ENCODE peak calls at places on chromosome 15, in seven cellular contexts. M is mesendoderm; L is GM23338; U is neural progenitor cell; R is mammary epithelial cell; O is tibial artery; V is CD8-positive, alpha-beta memory T cell. W is an unnamed sample.

GRCh38 chr15:70064441-70064840 is 33.3 kb downstream of the TLE3 start:
- DNase-seq in M (no peak), O (no peak), R (no peak), V (no peak), U (no peak), L (no peak), W (no peak)

GRCh38 chr15:33985287-33985686 is 17.0 kb downstream of the CHRM5 start:
- DNase-seq in M (peak; percentile 94), O (no peak), V (no peak), L (peak; percentile 56), U (peak; percentile 47), R (peak; percentile 63), W (no peak)

GRCh38 chr15:98428253-98428989 is 219.9 kb upstream of the IGF1R start:
- DNase-seq in O (peak; percentile 72), M (peak; percentile 62), L (peak; percentile 81), V (peak; percentile 3), U (peak; percentile 87), R (peak; percentile 74), W (no peak)

GRCh38 chr15:70058642-70059360 is 38.9 kb downstream of the TLE3 start:
- DNase-seq in M (no peak), L (no peak), O (peak; percentile 15), U (no peak), V (no peak), R (no peak), W (no peak)

GRCh38 chr15:70348581-70349344 is 251.0 kb upstream of the TLE3 start:
- DNase-seq in V (no peak), O (peak; percentile 57), M (no peak), R (peak; percentile 75), L (no peak), U (no peak), W (no peak)

GRCh38 chr15:23695282-23695681 is 8.2 kb upstream of the NDN start:
- DNase-seq in M (no peak), V (no peak), O (no peak), L (no peak), R (no peak), U (no peak), W (no peak)

GRCh38 chr15:90807687-90808086 is 60.7 kb upstream of the FURIN start:
- DNase-seq in L (no peak), R (no peak), V (no peak), M (no peak), U (no peak), O (no peak), W (no peak)

GRCh38 chr15:77002954-77003912 is 8.3 kb downstream of the PSTPIP1 start:
- DNase-seq in R (no peak), V (peak; percentile 80), L (no peak), M (no peak), U (no peak), O (peak; percentile 77), W (no peak)

GRCh38 chr15:20294651-20295237 is 246.9 kb downstream of the GOLGA6L6 start:
- DNase-seq in U (no peak), L (no peak), R (no peak), O (no peak), V (no peak), M (no peak), W (no peak)

GRCh38 chr15:55633731-55634130 is 45.6 kb upstream of the PYGO1 start:
- DNase-seq in U (no peak), R (no peak), V (no peak), O (no peak), L (no peak), M (no peak), W (no peak)

GRCh38 chr15:93028632-93029612 is 60.1 kb downstream of the RGMA start:
- DNase-seq in L (no peak), M (no peak), O (peak; percentile 93), U (no peak), V (no peak), R (peak; percentile 90), W (no peak)

GRCh38 chr15:38192496-38192895 is 60.1 kb upstream of the SPRED1 start:
- DNase-seq in V (no peak), M (no peak), O (no peak), L (no peak), R (no peak), U (no peak), W (no peak)

GRCh38 chr15:83288381-83288801 is 3.9 kb upstream of the BNC1 start:
- DNase-seq in M (peak; percentile 64), V (no peak), U (no peak), O (no peak), R (peak; percentile 92), L (peak; percentile 41), W (no peak)

GRCh38 chr15:70507772-70508351 is 255.5 kb downstream of the UACA start:
- DNase-seq in L (no peak), R (peak; percentile 28), U (no peak), V (no peak), O (no peak), M (no peak), W (no peak)

GRCh38 chr15:71191296-71191695 is 76.0 kb downstream of the THSD4 start:
- DNase-seq in U (no peak), V (no peak), L (no peak), R (no peak), O (no peak), M (no peak), W (no peak)

GRCh38 chr15:92884459-92884812 is 15.7 kb upstream of the CHD2 start:
- DNase-seq in V (no peak), R (no peak), O (no peak), M (no peak), L (no peak), U (no peak), W (no peak)

GRCh38 chr15:69593981-69594966 is 141.7 kb downstream of the RPLP1 start:
- DNase-seq in M (no peak), R (peak; percentile 50), O (peak; percentile 68), L (no peak), V (no peak), U (no peak), W (no peak)

GRCh38 chr15:95291878-95292472 is 1038.5 kb upstream of the NR2F2 start:
- DNase-seq in O (no peak), U (peak; percentile 58), L (peak; percentile 79), M (peak; percentile 63), V (no peak), R (peak; percentile 27), W (no peak)

DNA sequence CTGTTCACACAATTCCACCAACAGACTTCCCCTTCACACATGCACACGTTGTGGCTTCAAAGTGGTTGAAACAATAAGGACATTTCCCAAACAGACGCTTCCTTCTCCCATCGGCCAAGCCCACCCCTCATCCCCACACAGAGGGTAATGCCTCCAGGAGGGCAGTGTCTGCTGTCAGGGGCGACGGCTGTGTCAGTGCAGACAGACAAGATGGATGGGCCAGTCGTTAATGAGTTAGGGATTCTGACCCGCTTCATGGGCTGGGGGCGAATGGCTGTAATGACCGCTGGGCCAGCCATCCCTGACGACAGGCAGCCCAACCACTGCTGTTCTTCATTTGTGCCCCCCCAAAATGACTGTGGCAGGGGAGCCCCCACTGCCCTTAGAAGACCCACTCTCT is 20.2 kb upstream of the SKIC8 start:
- DNase-seq in L (no peak), M (no peak), V (no peak), O (no peak), R (no peak), U (no peak), W (no peak)
- H3K4me1 ChIP-seq in L (peaks cover 36% of the 10 kb centered on the region), M (peaks cover 16% of the 10 kb centered on the region), V (no peaks in the 10 kb centered on the region), O (no peaks in the 10 kb centered on the region), R (no peaks in the 10 kb centered on the region), U (peaks cover 53% of the 10 kb centered on the region), W (peaks cover 12% of the 10 kb centered on the region)

GRCh38 chr15:89785064-89785770 is 9.1 kb downstream of the MESP2 start:
- DNase-seq in L (no peak), M (no peak), U (no peak), V (no peak), O (no peak), R (no peak), W (no peak)
- H3K27ac ChIP-seq in L (no peak overlapping the region), M (no peak overlapping the region), U (no peak overlapping the region), V (no peak overlapping the region), O (no peak overlapping the region), R (no peak overlapping the region), W (no peak overlapping the region)

GRCh38 chr15:25862469-25863066 is 559 bp downstream of the ATP10A start:
- DNase-seq in R (peak; percentile 9), L (peak; percentile 57), U (peak; percentile 21), V (peak; percentile 56), O (no peak), M (peak; percentile 41), W (no peak)

GRCh38 chr15:25859838-25860645 is 3.1 kb downstream of the ATP10A start:
- DNase-seq in U (no peak), M (no peak), V (peak; percentile 37), R (no peak), O (peak; percentile 58), L (no peak), W (no peak)

GRCh38 chr15:25858952-25859760 is 4.0 kb downstream of the ATP10A start:
- DNase-seq in M (peak; percentile 37), L (no peak), O (no peak), R (no peak), V (no peak), U (no peak), W (no peak)

GRCh38 chr15:25862087-25862468 is 1.0 kb downstream of the ATP10A start:
- DNase-seq in O (no peak), R (no peak), V (no peak), M (no peak), U (no peak), L (peak; percentile 39), W (no peak)

DNA sequence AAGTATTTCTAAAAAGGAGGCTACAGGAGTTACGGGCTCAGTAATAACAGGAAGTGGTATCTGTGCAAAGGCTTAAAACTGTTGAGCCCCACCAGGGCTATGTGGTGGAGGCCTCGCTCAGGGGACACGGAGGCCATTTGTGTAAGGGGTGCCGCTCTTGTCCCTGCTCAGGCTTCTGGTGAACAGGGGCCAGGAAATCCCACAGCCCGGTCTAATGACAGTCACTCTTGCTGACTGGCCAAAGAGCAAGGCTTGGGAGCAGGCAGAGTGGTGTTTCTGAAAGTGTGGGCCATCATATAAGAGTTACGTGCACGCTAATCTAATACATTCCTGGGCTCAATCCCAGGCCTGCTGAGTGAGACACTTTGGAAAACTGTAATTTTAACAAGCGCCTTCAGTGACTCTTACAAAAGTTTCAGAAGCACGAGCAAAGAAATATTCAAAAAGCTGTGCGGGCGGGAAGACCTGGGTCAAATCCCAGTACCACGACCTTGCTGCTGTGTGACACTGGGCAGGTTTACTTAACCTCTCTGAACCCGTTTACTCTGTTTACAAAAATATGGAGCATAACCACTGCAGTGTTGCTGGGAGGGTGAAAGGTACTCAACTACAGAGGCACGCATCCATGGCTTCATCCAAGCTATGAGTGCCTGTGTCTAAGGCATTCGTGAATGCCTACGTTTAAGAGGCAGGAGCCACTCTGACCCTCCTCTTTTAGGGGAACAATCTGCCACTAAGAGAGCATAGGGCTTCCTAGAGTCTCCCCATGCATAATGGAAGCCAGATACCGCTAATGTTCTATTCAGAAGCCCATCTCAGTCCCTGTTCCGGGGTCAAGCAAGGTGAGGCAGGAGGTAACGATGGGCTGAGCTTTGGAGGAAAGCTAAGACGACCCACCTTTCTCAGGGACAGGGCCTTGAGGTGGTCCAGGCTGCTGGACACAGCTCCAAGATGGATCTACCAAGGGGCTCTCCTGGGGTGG is 2.0 kb downstream of the ATP10A start:
- DNase-seq in U (no peak), O (no peak), M (no peak), R (no peak), L (no peak), V (peak; percentile 47), W (no peak)
- H3K4me3 ChIP-seq in U (no peak overlapping the region), O (peak overlapping the region; percentile 82), M (no peak overlapping the region), R (no peak overlapping the region), L (peak overlapping the region; percentile 72), V (peak overlapping the region; percentile 77), W (no peak overlapping the region)

DNA sequence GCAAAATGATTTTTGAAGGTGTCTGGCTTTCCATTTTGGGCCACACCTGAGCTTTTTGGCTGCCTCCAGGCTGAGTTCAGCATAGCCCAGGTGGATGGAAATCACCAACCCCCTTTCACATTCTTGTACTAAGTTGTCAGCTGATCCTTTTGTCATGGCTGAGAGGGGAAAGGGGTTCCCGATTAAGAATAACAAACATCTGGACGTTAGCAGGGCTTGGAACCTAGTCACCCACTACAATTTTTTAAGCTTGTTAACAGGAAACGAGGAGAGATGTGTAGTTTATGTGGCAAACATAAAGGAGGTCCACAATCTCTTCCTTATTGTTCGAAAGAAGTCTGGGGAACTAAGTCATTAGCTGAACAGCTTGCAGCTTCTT is 4.9 kb downstream of the NR2F2 start:
- DNase-seq in V (no peak), L (peak; percentile 75), R (no peak), O (no peak), M (no peak), U (peak; percentile 59), W (no peak)
- H3K4me1 ChIP-seq in V (no peaks in the 10 kb centered on the region), L (peaks cover 81% of the 10 kb centered on the region), R (peaks cover 51% of the 10 kb centered on the region), O (no peaks in the 10 kb centered on the region), M (no peaks in the 10 kb centered on the region), U (peaks cover 36% of the 10 kb centered on the region), W (peaks cover 10% of the 10 kb centered on the region)